ENCODE peak calls at places on chromosome 14, in eight cellular contexts. K is choroid plexus epithelial cell, Z is left cardiac atrium, T is H4, M is T follicular helper cell, A is LNCaP clone FGC, S is cardiac muscle cell, P is EH. R is an unnamed sample.

GRCh38 chr14:33573296-33573695 is 377.6 kb downstream of the EGLN3 start:
- DNase-seq in M (no peak), T (no peak), Z (no peak), A (no peak), K (no peak), P (peak), S (no peak), R (no peak)

GRCh38 chr14:76880432-76880831 is 54.2 kb downstream of the LRRC74A start:
- DNase-seq in M (no peak), P (peak), A (no peak), Z (no peak), S (no peak), T (no peak), K (peak), R (no peak)

GRCh38 chr14:71714225-71714624 is 218.0 kb upstream of the RGS6 start:
- DNase-seq in K (peak), S (peak), T (no peak), A (no peak), M (no peak), Z (no peak), P (peak), R (no peak)

GRCh38 chr14:76919811-76920571 is 93.8 kb downstream of the LRRC74A start:
- DNase-seq in K (peak), T (peak), A (no peak), M (no peak), S (peak), Z (peak), P (peak), R (peak)

GRCh38 chr14:92646952-92647461 is 101.4 kb downstream of the LGMN start:
- DNase-seq in Z (no peak), M (no peak), S (peak), T (no peak), K (peak), A (peak), P (peak), R (no peak)

GRCh38 chr14:80419339-80419738 is 208.0 kb upstream of the DIO2 start:
- DNase-seq in Z (no peak), K (peak), A (peak), P (no peak), M (no peak), T (no peak), S (no peak), R (no peak)

GRCh38 chr14:99626041-99626648 is 18.8 kb upstream of the HHIPL1 start:
- DNase-seq in A (no peak), S (no peak), T (no peak), P (no peak), M (no peak), K (no peak), Z (no peak), R (no peak)

GRCh38 chr14:74909501-74909900 is 13.6 kb downstream of the RPS6KL1 start:
- DNase-seq in A (no peak), T (no peak), M (no peak), Z (no peak), K (no peak), S (no peak), P (no peak), R (no peak)

GRCh38 chr14:101235042-101235871 is 326.0 kb upstream of the DIO3 start:
- DNase-seq in A (peak), Z (peak), K (peak), P (peak), M (no peak), T (peak), S (peak), R (peak)

GRCh38 chr14:61362072-61362750 is 40.8 kb downstream of the PRKCH start:
- DNase-seq in K (no peak), T (no peak), Z (no peak), S (no peak), A (no peak), P (no peak), M (no peak), R (no peak)

GRCh38 chr14:75389679-75390078 is 38.1 kb upstream of the JDP2 start:
- DNase-seq in A (no peak), Z (no peak), S (no peak), K (no peak), M (no peak), P (peak), T (no peak), R (no peak)

GRCh38 chr14:100084591-100084990 is 19.4 kb downstream of the EVL start:
- DNase-seq in T (no peak), S (no peak), P (no peak), M (no peak), K (no peak), A (no peak), Z (no peak), R (no peak)

GRCh38 chr14:29521526-29522137 is 406.0 kb downstream of the PRKD1 start:
- DNase-seq in M (no peak), T (peak), A (no peak), Z (no peak), K (peak), P (peak), S (peak), R (no peak)